ENCODE peak calls at places on chromosome 13, in seven cellular contexts. U is SW 1271; D is progenitor cell of endocrine pancreas; Y is stimulated activated CD8-positive, alpha-beta memory T cell treated with anti-CD3 and anti-CD28 coated beads, Interleukin-15, amount 100 ng/mL, for 24 hours; M is mucosa of gallbladder; T is activated T-cell treated with anti-CD3 and anti-CD28 coated beads for 24 hours; Z is kidney epithelial cell. V is an unnamed sample.

GRCh38 chr13:113109151-113110047 is 3.8 kb downstream of the F7 start:
- DNase-seq in U (no peak), D (no peak), Y (no peak), M (no peak), T (no peak), Z (no peak), V (no peak)

GRCh38 chr13:21639604-21640003 is 31.3 kb upstream of the FGF9 start:
- DNase-seq in U (no peak), D (no peak), Y (no peak), M (no peak), T (no peak), Z (no peak), V (no peak)

GRCh38 chr13:113297370-113297871 is 382 bp downstream of the LAMP1 start:
- DNase-seq in U (no peak), D (peak; percentile 42), Y (peak; percentile 12), M (no peak), T (peak; percentile 30), Z (no peak), V (no peak)

GRCh38 chr13:76307157-76307556 is 579.0 kb downstream of the KCTD12 start:
- DNase-seq in U (no peak), D (no peak), Y (no peak), M (no peak), T (no peak), Z (no peak), V (no peak)

GRCh38 chr13:97366172-97366688 is 67.7 kb upstream of the RAP2A start:
- DNase-seq in U (peak; percentile 11), D (no peak), Y (no peak), M (no peak), T (no peak), Z (no peak), V (no peak)

GRCh38 chr13:111049791-111050538 is 65.1 kb upstream of the ARHGEF7 start:
- DNase-seq in U (no peak), D (no peak), Y (no peak), M (no peak), T (no peak), Z (no peak), V (no peak)

GRCh38 chr13:29438772-29439171 is 156.7 kb downstream of the SLC7A1 start:
- DNase-seq in U (no peak), D (no peak), Y (no peak), M (no peak), T (no peak), Z (no peak), V (no peak)

GRCh38 chr13:34750078-34750703 is 191.9 kb upstream of the NBEA start:
- DNase-seq in U (no peak), D (no peak), Y (no peak), M (no peak), T (no peak), Z (no peak), V (no peak)

GRCh38 chr13:23391752-23392151 is 41.8 kb downstream of the SACS start:
- DNase-seq in U (no peak), D (no peak), Y (no peak), M (no peak), T (no peak), Z (no peak), V (no peak)

GRCh38 chr13:33279898-33280549 is 5.5 kb downstream of the STARD13 start:
- DNase-seq in U (peak; percentile 91), D (no peak), Y (no peak), M (no peak), T (no peak), Z (peak; percentile 84), V (no peak)

GRCh38 chr13:103605546-103606326 is 539.5 kb upstream of the SLC10A2 start:
- DNase-seq in U (no peak), D (no peak), Y (no peak), M (no peak), T (no peak), Z (no peak), V (no peak)

GRCh38 chr13:91572439-91572838 is 174.0 kb downstream of the GPC5 start:
- DNase-seq in U (no peak), D (no peak), Y (no peak), M (no peak), T (no peak), Z (no peak), V (no peak)

GRCh38 chr13:84702174-84702573 is 819.9 kb upstream of the SLITRK1 start:
- DNase-seq in U (no peak), D (no peak), Y (no peak), M (no peak), T (no peak), Z (no peak), V (no peak)

GRCh38 chr13:67308004-67308772 is 78.1 kb upstream of the PCDH9 start:
- DNase-seq in U (no peak), D (no peak), Y (no peak), M (no peak), T (no peak), Z (peak; percentile 25), V (no peak)

GRCh38 chr13:94327318-94327717 is 152.2 kb downstream of the DCT start:
- DNase-seq in U (no peak), D (no peak), Y (no peak), M (no peak), T (no peak), Z (peak; percentile 32), V (no peak)